ENCODE peak calls at places on chromosomes 3 and 15, in eight cellular contexts. G is H9, P is tibial artery, U is endothelial cell of umbilical vein, O is spleen, C is stomach, W is psoas muscle, A is heart right ventricle. S is an unnamed sample.
A peak's percentile ranks its signal among the peaks of the same experiment; 100 is the strongest.

GRCh38 chr3:147493666-147494065 is 84.5 kb downstream of the ZIC1 start:
- DNase-seq in G (no peak), P (no peak), U (peak; percentile 3), O (no peak), C (no peak), W (no peak), A (no peak), S (no peak)

GRCh38 chr3:12193485-12194165 is 34.9 kb upstream of the TIMP4 start:
- DNase-seq in G (no peak), P (peak; percentile 81), U (peak; percentile 79), O (no peak), C (peak; percentile 44), W (no peak), A (no peak), S (no peak)

GRCh38 chr3:46386206-46386605 is 15.5 kb downstream of the CCR5 start:
- DNase-seq in G (no peak), P (no peak), U (peak; percentile 75), O (no peak), C (no peak), W (no peak), A (no peak), S (no peak)

GRCh38 chr15:77518458-77518857 is 97.8 kb downstream of the HMG20A start:
- DNase-seq in G (no peak), P (peak; percentile 60), U (no peak), O (peak; percentile 24), C (no peak), W (no peak), A (no peak), S (peak; percentile 38)

GRCh38 chr3:18114894-18115293 is 310.2 kb downstream of the SATB1 start:
- DNase-seq in G (no peak), P (no peak), U (no peak), O (no peak), C (no peak), W (no peak), A (no peak), S (no peak)

GRCh38 chr3:126467611-126467955 is 8.1 kb downstream of the ZXDC start:
- DNase-seq in G (no peak), P (no peak), U (no peak), O (peak; percentile 46), C (no peak), W (no peak), A (no peak), S (peak; percentile 22)

GRCh38 chr3:150825192-150825915 is 62.4 kb upstream of the SIAH2 start:
- DNase-seq in G (no peak), P (no peak), U (no peak), O (no peak), C (no peak), W (no peak), A (no peak), S (no peak)

GRCh38 chr15:38565287-38565670 is 665 bp upstream of the RASGRP1 start:
- DNase-seq in G (no peak), P (no peak), U (no peak), O (no peak), C (no peak), W (no peak), A (no peak), S (no peak)

GRCh38 chr15:60479361-60479684 is 381 bp upstream of the ICE2 start:
- DNase-seq in G (no peak), P (no peak), U (no peak), O (no peak), C (no peak), W (no peak), A (no peak), S (no peak)

GRCh38 chr3:126932188-126932931 is 50.6 kb upstream of the PLXNA1 start:
- DNase-seq in G (no peak), P (peak; percentile 64), U (peak; percentile 69), O (peak; percentile 83), C (no peak), W (no peak), A (peak; percentile 28), S (no peak)

GRCh38 chr15:59140422-59141226 is 35.7 kb downstream of the CCNB2 start:
- DNase-seq in G (no peak), P (no peak), U (no peak), O (no peak), C (no peak), W (no peak), A (no peak), S (no peak)

GRCh38 chr15:68487087-68487843 is 55.3 kb upstream of the ITGA11 start:
- DNase-seq in G (no peak), P (no peak), U (no peak), O (no peak), C (no peak), W (no peak), A (no peak), S (no peak)

GRCh38 chr15:35674873-35675781 is 129.2 kb upstream of the DPH6 start:
- DNase-seq in G (no peak), P (no peak), U (peak; percentile 62), O (no peak), C (no peak), W (no peak), A (no peak), S (no peak)

GRCh38 chr15:74176262-74177208 is 3.0 kb downstream of the ISLR start:
- DNase-seq in G (peak; percentile 49), P (peak; percentile 61), U (no peak), O (peak; percentile 66), C (no peak), W (no peak), A (no peak), S (peak; percentile 46)

GRCh38 chr3:8776406-8776805 is 7.0 kb upstream of the OXTR start:
- DNase-seq in G (no peak), P (no peak), U (no peak), O (no peak), C (no peak), W (no peak), A (no peak), S (no peak)

DNA sequence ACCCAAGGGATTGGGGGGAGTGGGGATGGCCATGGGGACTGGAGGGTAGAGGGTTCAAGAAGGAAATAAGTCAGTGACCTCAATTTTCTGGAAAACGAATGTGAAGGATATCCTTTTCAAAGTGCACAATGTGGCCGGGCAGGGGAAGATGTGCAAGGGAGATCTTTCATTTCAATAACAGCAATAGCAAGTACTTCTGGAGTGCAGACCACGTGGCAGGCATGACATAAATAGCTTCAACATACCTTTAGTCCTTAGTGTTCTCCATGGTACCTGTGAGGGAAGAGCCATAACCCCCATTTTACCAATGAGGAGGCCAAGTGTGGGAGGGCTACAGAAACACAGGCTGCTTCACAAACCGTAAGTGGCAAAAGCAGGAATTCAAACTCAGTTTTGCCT is 138.7 kb downstream of the FOXP1 start:
- DNase-seq in G (no peak), P (no peak), U (no peak), O (no peak), C (no peak), W (no peak), A (no peak), S (no peak)
- H3K4me1 ChIP-seq in G (no peaks in the 10 kb centered on the region), P (peaks cover 40% of the 10 kb centered on the region), U (peaks cover 20% of the 10 kb centered on the region), O (peaks cover 81% of the 10 kb centered on the region), C (peaks cover 43% of the 10 kb centered on the region), W (peaks cover 20% of the 10 kb centered on the region), A (peaks cover 90% of the 10 kb centered on the region), S (peaks cover 63% of the 10 kb centered on the region)

GRCh38 chr3:56929809-56930615 is 128.3 kb upstream of the ARHGEF3 start:
- DNase-seq in G (no peak), P (no peak), U (peak; percentile 77), O (no peak), C (no peak), W (no peak), A (no peak), S (no peak)

GRCh38 chr3:56928379-56929068 is 126.8 kb upstream of the ARHGEF3 start:
- DNase-seq in G (no peak), P (no peak), U (peak; percentile 76), O (no peak), C (no peak), W (no peak), A (no peak), S (no peak)

GRCh38 chr3:56923546-56924224 is 121.9 kb upstream of the ARHGEF3 start:
- DNase-seq in G (no peak), P (no peak), U (peak; percentile 97), O (no peak), C (peak; percentile 45), W (no peak), A (no peak), S (no peak)

GRCh38 chr3:56930706-56931105 is 129.0 kb upstream of the ARHGEF3 start:
- DNase-seq in G (no peak), P (no peak), U (peak; percentile 38), O (no peak), C (no peak), W (no peak), A (no peak), S (no peak)

DNA sequence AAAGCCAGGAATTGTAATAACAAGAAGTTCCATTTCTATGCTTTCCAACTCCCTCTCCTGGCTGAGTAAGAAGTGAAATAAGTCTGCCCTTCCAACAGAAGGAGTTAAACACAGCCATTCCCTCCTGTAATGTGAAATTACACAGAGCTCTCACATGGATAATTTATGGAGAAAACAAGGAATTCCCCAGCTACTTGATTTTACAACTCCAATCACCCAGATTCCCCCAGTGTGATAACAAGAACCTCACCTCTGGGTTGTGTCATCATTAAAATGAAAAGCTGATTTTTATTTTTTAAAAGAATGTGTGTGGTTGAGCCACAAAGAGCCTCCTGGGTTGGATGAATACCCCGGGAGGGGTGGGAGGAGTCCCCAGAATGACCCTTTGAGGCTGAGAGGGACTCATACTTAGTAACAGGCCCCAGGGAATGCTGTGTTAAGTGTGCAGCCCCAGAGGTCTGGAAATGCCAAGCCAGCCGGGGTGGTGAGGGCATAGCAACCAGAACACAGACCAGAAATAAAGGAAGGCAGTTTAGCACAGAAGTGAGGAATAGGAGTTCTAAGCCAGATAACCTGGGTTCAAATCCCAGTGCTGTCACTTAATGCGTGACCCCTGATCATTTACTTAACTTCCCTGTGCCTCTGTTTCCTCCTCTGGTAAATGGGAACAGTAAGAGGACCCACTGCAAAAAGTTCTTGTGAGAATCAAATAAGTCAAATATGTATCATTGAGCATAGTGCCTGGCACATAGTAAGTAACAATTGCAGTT is 124.9 kb upstream of the ARHGEF3 start:
- DNase-seq in G (no peak), P (no peak), U (peak; percentile 30), O (no peak), C (no peak), W (no peak), A (no peak), S (no peak)
- TF ChIP-seq CTCF in G (no peak), P (no peak), U (no peak), O (no peak), C (no peak), W (no peak), A (no peak), S (no peak)

GRCh38 chr15:56042982-56043980 is 49.9 kb upstream of the NEDD4 start:
- DNase-seq in G (no peak), P (no peak), U (no peak), O (no peak), C (no peak), W (no peak), A (no peak), S (no peak)
- H3K4me1 ChIP-seq in G (peaks cover 4% of the 10 kb centered on the region), P (peaks cover 14% of the 10 kb centered on the region), U (peaks cover 31% of the 10 kb centered on the region), O (no peaks in the 10 kb centered on the region), C (peaks cover 9% of the 10 kb centered on the region), W (no peaks in the 10 kb centered on the region), A (peaks cover 20% of the 10 kb centered on the region), S (no peaks in the 10 kb centered on the region)

GRCh38 chr15:29911705-29912104 is 89.4 kb upstream of the TJP1 start:
- DNase-seq in G (no peak), P (no peak), U (no peak), O (no peak), C (no peak), W (no peak), A (no peak), S (no peak)
- TF ChIP-seq CTCF in G (no peak), P (no peak), U (no peak), O (no peak), C (no peak), W (no peak), A (no peak), S (no peak)

GRCh38 chr3:194283218-194284006 is 67.7 kb downstream of the CPN2 start:
- DNase-seq in G (peak; percentile 15), P (peak; percentile 64), U (no peak), O (peak; percentile 40), C (no peak), W (peak; percentile 35), A (no peak), S (peak; percentile 59)
- H3K4me1 ChIP-seq in G (peaks cover 15% of the 10 kb centered on the region), P (peaks cover 17% of the 10 kb centered on the region), U (no peaks in the 10 kb centered on the region), O (peaks cover 21% of the 10 kb centered on the region), C (peaks cover 18% of the 10 kb centered on the region), W (peaks cover 8% of the 10 kb centered on the region), A (peaks cover 12% of the 10 kb centered on the region), S (peaks cover 13% of the 10 kb centered on the region)

S was measured in upper lobe of right lung.